ENCODE peak calls at places on chromosomes 5 and 9, in seven cellular contexts. C is stimulated activated CD4-positive, alpha-beta T cell treated with anti-CD3 and anti-CD28 coated beads, Interleukin-15, amount 100 ng/mL, for 1 hour; A is putamen; J is fibroblast of mammary gland; Q is activated T-cell treated with anti-CD3 and anti-CD28 coated beads for 48 hours; R is stomach; M is lower lobe of right lung. T is an unnamed sample.

GRCh38 chr5:76715734-76716455 is at the start of gene F2R:
- DNase-seq in Q (peak), A (no peak), R (peak), J (peak), C (peak), M (peak), T (peak)

GRCh38 chr9:134460904-134461303 is 134.6 kb downstream of the RXRA start:
- DNase-seq in A (no peak), M (no peak), J (no peak), R (no peak), C (no peak), Q (no peak), T (no peak)

GRCh38 chr9:89926167-89926566 is 321.4 kb downstream of the GADD45G start:
- DNase-seq in Q (no peak), A (no peak), J (no peak), C (no peak), R (no peak), M (no peak), T (no peak)

GRCh38 chr9:127204771-127205470 is 59.7 kb upstream of the GARNL3 start:
- DNase-seq in J (peak), A (no peak), M (no peak), C (no peak), Q (no peak), R (no peak), T (no peak)

GRCh38 chr5:62779010-62779422 is 200.4 kb downstream of the LRRC70 start:
- DNase-seq in M (no peak), Q (no peak), A (peak), J (peak), R (no peak), C (no peak), T (no peak)

GRCh38 chr5:13034048-13034447 is 910.4 kb downstream of the DNAH5 start:
- DNase-seq in M (no peak), C (no peak), J (no peak), A (no peak), R (no peak), Q (no peak), T (no peak)

GRCh38 chr9:106478312-106479099 is 384.5 kb upstream of the ZNF462 start:
- DNase-seq in A (no peak), R (no peak), C (no peak), M (no peak), Q (no peak), J (no peak), T (no peak)

GRCh38 chr5:79746645-79747044 is 57.0 kb downstream of the CMYA5 start:
- DNase-seq in C (no peak), R (no peak), Q (no peak), M (no peak), J (no peak), A (peak), T (no peak)

GRCh38 chr9:125959980-125960619 is 212.9 kb downstream of the PBX3 start:
- DNase-seq in Q (no peak), C (no peak), R (no peak), A (peak), J (no peak), M (no peak), T (no peak)

GRCh38 chr5:1724822-1725602 is 74.6 kb downstream of the MRPL36 start:
- DNase-seq in A (no peak), Q (peak), C (no peak), M (peak), J (peak), R (peak), T (no peak)

GRCh38 chr5:78912085-78912771 is 72.9 kb downstream of the ARSB start:
- DNase-seq in R (no peak), Q (no peak), M (no peak), J (peak), A (no peak), C (no peak), T (no peak)

GRCh38 chr5:93794954-93795353 is 53.6 kb upstream of the POU5F2 start:
- DNase-seq in R (no peak), C (no peak), J (no peak), M (no peak), A (no peak), Q (no peak), T (no peak)

GRCh38 chr5:107853696-107854095 is 183.0 kb upstream of the EFNA5 start:
- DNase-seq in M (no peak), J (no peak), C (no peak), R (no peak), Q (no peak), A (no peak), T (no peak)

GRCh38 chr5:60578295-60578694 is 121.7 kb downstream of the DEPDC1B start:
- DNase-seq in R (no peak), M (no peak), J (no peak), C (no peak), Q (no peak), A (no peak), T (no peak)

GRCh38 chr9:71459082-71459481 is 309.2 kb downstream of the CEMIP2 start:
- DNase-seq in C (no peak), R (no peak), A (no peak), M (no peak), Q (no peak), J (no peak), T (no peak)

GRCh38 chr5:60700347-60700815 is 415 bp upstream of the DEPDC1B start:
- DNase-seq in A (peak), M (no peak), C (no peak), J (peak), Q (no peak), R (peak), T (no peak)

GRCh38 chr5:89847743-89848142 is 561.8 kb downstream of the CETN3 start:
- DNase-seq in R (no peak), J (peak), M (no peak), C (no peak), Q (no peak), A (peak), T (no peak)

GRCh38 chr9:32986971-32987370 is 14.5 kb downstream of the APTX start:
- DNase-seq in A (no peak), M (no peak), J (peak), Q (no peak), R (no peak), C (no peak), T (no peak)

GRCh38 chr9:128113526-128114325 is 13.8 kb downstream of the PTGES2 start:
- DNase-seq in J (no peak), A (no peak), Q (no peak), C (no peak), R (peak), M (peak), T (no peak)

GRCh38 chr5:145101246-145101645 is 733.9 kb downstream of the PRELID2 start:
- DNase-seq in Q (no peak), M (no peak), A (no peak), R (no peak), C (no peak), J (no peak), T (no peak)

GRCh38 chr9:130936285-130937117 is 2.5 kb downstream of the FIBCD1 start:
- DNase-seq in C (no peak), A (no peak), Q (no peak), R (no peak), M (no peak), J (peak), T (no peak)

GRCh38 chr9:123894822-123895221 is 35.1 kb downstream of the DENND1A start:
- DNase-seq in M (no peak), R (no peak), Q (no peak), A (no peak), C (no peak), J (no peak), T (no peak)

GRCh38 chr9:134205636-134206316 is 41.4 kb upstream of the RNU6ATAC start:
- DNase-seq in R (no peak), A (peak), Q (no peak), M (peak), J (peak), C (no peak), T (no peak)

GRCh38 chr9:5971740-5972139 is 43.7 kb downstream of the RANBP6 start:
- DNase-seq in Q (no peak), J (peak), A (no peak), R (no peak), C (no peak), M (no peak), T (no peak)

GRCh38 chr5:54362434-54362833 is 52.1 kb upstream of the ARL15 start:
- DNase-seq in M (no peak), R (no peak), Q (no peak), A (no peak), C (no peak), J (peak), T (no peak)

GRCh38 chr5:1007681-1008450 is 736 bp upstream of the NKD2 start:
- DNase-seq in A (no peak), M (peak), J (no peak), C (no peak), R (peak), Q (no peak), T (no peak)

GRCh38 chr9:35649431-35650340 is 1.0 kb downstream of the SIT1 start:
- DNase-seq in J (peak), Q (no peak), C (peak), R (no peak), A (no peak), M (no peak), T (no peak)

GRCh38 chr5:981466-981865 is 27.1 kb upstream of the NKD2 start:
- DNase-seq in M (no peak), A (no peak), Q (no peak), J (no peak), C (no peak), R (no peak), T (no peak)

GRCh38 chr5:55172937-55173695 is at the start of gene CDC20B:
- DNase-seq in R (peak), C (peak), M (peak), Q (peak), J (peak), A (peak), T (peak)

T was measured in activated gamma-delta T cell.